ENCODE peak calls at places on chromosomes 12 and 14, in nine cellular contexts. One of them, this sample, is unnamed.

GRCh38 chr12:64088431-64089349 is 133.4 kb downstream of the KICS2 start:
- DNase-seq in cardiac fibroblast: peak; percentile 95
- DNase-seq in endothelial cell: peak; percentile 27
- DNase-seq in AG10803: peak; percentile 94
- DNase-seq in astrocyte of the spinal cord: peak; percentile 93
- DNase-seq in uterus: peak; percentile 65
- DNase-seq in RWPE1: peak; percentile 91
- DNase-seq in OCI-LY7: no peak
- DNase-seq in tibial artery: peak; percentile 74
- DNase-seq in this sample: no peak

GRCh38 chr14:30085943-30086342 is 158.3 kb upstream of the PRKD1 start:
- DNase-seq in uterus: no peak
- DNase-seq in AG10803: no peak
- DNase-seq in tibial artery: no peak
- DNase-seq in cardiac fibroblast: no peak
- DNase-seq in astrocyte of the spinal cord: no peak
- DNase-seq in RWPE1: no peak
- DNase-seq in endothelial cell: no peak
- DNase-seq in OCI-LY7: no peak
- DNase-seq in this sample: no peak

GRCh38 chr14:91354979-91355685 is 62.5 kb downstream of the CCDC88C start:
- DNase-seq in OCI-LY7: peak; percentile 78
- DNase-seq in RWPE1: no peak
- DNase-seq in cardiac fibroblast: no peak
- DNase-seq in uterus: no peak
- DNase-seq in astrocyte of the spinal cord: no peak
- DNase-seq in endothelial cell: peak; percentile 71
- DNase-seq in tibial artery: no peak
- DNase-seq in AG10803: no peak
- DNase-seq in this sample: peak; percentile 64

GRCh38 chr12:128079-128478 is 61.5 kb downstream of the IQSEC3 start:
- DNase-seq in tibial artery: no peak
- DNase-seq in endothelial cell: no peak
- DNase-seq in cardiac fibroblast: no peak
- DNase-seq in uterus: no peak
- DNase-seq in astrocyte of the spinal cord: no peak
- DNase-seq in OCI-LY7: peak; percentile 77
- DNase-seq in AG10803: no peak
- DNase-seq in RWPE1: no peak
- DNase-seq in this sample: no peak

GRCh38 chr14:23123419-23123818 is 4.4 kb upstream of the CEBPE start:
- DNase-seq in uterus: peak; percentile 56
- DNase-seq in tibial artery: peak; percentile 80
- DNase-seq in AG10803: peak; percentile 73
- DNase-seq in RWPE1: peak; percentile 31
- DNase-seq in cardiac fibroblast: peak; percentile 34
- DNase-seq in endothelial cell: no peak
- DNase-seq in OCI-LY7: no peak
- DNase-seq in astrocyte of the spinal cord: no peak
- DNase-seq in this sample: no peak

GRCh38 chr12:56724660-56724988 is 475 bp downstream of the NACA start:
- DNase-seq in AG10803: peak; percentile 6
- DNase-seq in OCI-LY7: no peak
- DNase-seq in cardiac fibroblast: no peak
- DNase-seq in tibial artery: no peak
- DNase-seq in astrocyte of the spinal cord: no peak
- DNase-seq in endothelial cell: no peak
- DNase-seq in RWPE1: peak; percentile 32
- DNase-seq in uterus: no peak
- DNase-seq in this sample: no peak

GRCh38 chr12:127479256-127479655 is 787.7 kb upstream of the TMEM132C start:
- DNase-seq in endothelial cell: no peak
- DNase-seq in cardiac fibroblast: peak; percentile 0
- DNase-seq in tibial artery: no peak
- DNase-seq in RWPE1: no peak
- DNase-seq in uterus: no peak
- DNase-seq in astrocyte of the spinal cord: peak; percentile 7
- DNase-seq in AG10803: peak; percentile 55
- DNase-seq in OCI-LY7: no peak
- DNase-seq in this sample: no peak

GRCh38 chr12:52139579-52140062 is 52.2 kb downstream of the KRT80 start:
- DNase-seq in cardiac fibroblast: no peak
- DNase-seq in RWPE1: peak; percentile 91
- DNase-seq in AG10803: no peak
- DNase-seq in endothelial cell: peak; percentile 53
- DNase-seq in OCI-LY7: peak; percentile 45
- DNase-seq in astrocyte of the spinal cord: no peak
- DNase-seq in tibial artery: no peak
- DNase-seq in uterus: no peak
- DNase-seq in this sample: no peak

GRCh38 chr14:67622675-67623074 is 3.0 kb downstream of the ARG2 start:
- DNase-seq in cardiac fibroblast: peak; percentile 90
- DNase-seq in uterus: peak; percentile 56
- DNase-seq in AG10803: peak; percentile 71
- DNase-seq in tibial artery: peak; percentile 69
- DNase-seq in endothelial cell: peak; percentile 54
- DNase-seq in OCI-LY7: peak; percentile 35
- DNase-seq in RWPE1: peak; percentile 36
- DNase-seq in astrocyte of the spinal cord: peak; percentile 90
- DNase-seq in this sample: no peak

GRCh38 chr12:52235822-52236291 is 2.8 kb downstream of the KRT7 start:
- DNase-seq in tibial artery: peak; percentile 28
- DNase-seq in uterus: no peak
- DNase-seq in astrocyte of the spinal cord: no peak
- DNase-seq in endothelial cell: no peak
- DNase-seq in RWPE1: peak; percentile 1
- DNase-seq in AG10803: no peak
- DNase-seq in cardiac fibroblast: no peak
- DNase-seq in OCI-LY7: no peak
- DNase-seq in this sample: peak; percentile 10

GRCh38 chr14:75884198-75884611 is 97.6 kb downstream of the TGFB3 start:
- DNase-seq in uterus: no peak
- DNase-seq in OCI-LY7: no peak
- DNase-seq in AG10803: peak; percentile 92
- DNase-seq in tibial artery: no peak
- DNase-seq in astrocyte of the spinal cord: peak; percentile 92
- DNase-seq in RWPE1: no peak
- DNase-seq in cardiac fibroblast: peak; percentile 97
- DNase-seq in endothelial cell: peak; percentile 8
- DNase-seq in this sample: no peak

GRCh38 chr12:48078901-48079300 is 27.0 kb downstream of the SENP1 start:
- DNase-seq in uterus: no peak
- DNase-seq in RWPE1: peak; percentile 14
- DNase-seq in tibial artery: no peak
- DNase-seq in AG10803: peak; percentile 70
- DNase-seq in OCI-LY7: no peak
- DNase-seq in cardiac fibroblast: peak; percentile 69
- DNase-seq in astrocyte of the spinal cord: peak; percentile 6
- DNase-seq in endothelial cell: no peak
- DNase-seq in this sample: no peak

GRCh38 chr14:90828642-90829487 is 12.6 kb upstream of the TTC7B start:
- DNase-seq in astrocyte of the spinal cord: no peak
- DNase-seq in cardiac fibroblast: no peak
- DNase-seq in RWPE1: no peak
- DNase-seq in endothelial cell: no peak
- DNase-seq in tibial artery: no peak
- DNase-seq in uterus: peak; percentile 32
- DNase-seq in AG10803: no peak
- DNase-seq in OCI-LY7: no peak
- DNase-seq in this sample: peak; percentile 77

GRCh38 chr12:55034218-55034617 is 14.4 kb downstream of the NEUROD4 start:
- DNase-seq in AG10803: no peak
- DNase-seq in endothelial cell: no peak
- DNase-seq in cardiac fibroblast: no peak
- DNase-seq in OCI-LY7: no peak
- DNase-seq in RWPE1: no peak
- DNase-seq in uterus: no peak
- DNase-seq in astrocyte of the spinal cord: no peak
- DNase-seq in tibial artery: no peak
- DNase-seq in this sample: no peak

GRCh38 chr12:52884526-52885293 is 20.2 kb downstream of the KRT8 start:
- DNase-seq in astrocyte of the spinal cord: peak; percentile 36
- DNase-seq in endothelial cell: peak; percentile 89
- DNase-seq in RWPE1: peak; percentile 69
- DNase-seq in cardiac fibroblast: peak; percentile 64
- DNase-seq in OCI-LY7: peak; percentile 66
- DNase-seq in tibial artery: peak; percentile 84
- DNase-seq in uterus: peak; percentile 72
- DNase-seq in AG10803: peak; percentile 34
- DNase-seq in this sample: peak; percentile 83

GRCh38 chr14:60204104-60204842 is 39.1 kb upstream of the DHRS7 start:
- DNase-seq in endothelial cell: no peak
- DNase-seq in uterus: no peak
- DNase-seq in cardiac fibroblast: no peak
- DNase-seq in OCI-LY7: peak; percentile 94
- DNase-seq in tibial artery: no peak
- DNase-seq in RWPE1: no peak
- DNase-seq in astrocyte of the spinal cord: no peak
- DNase-seq in AG10803: no peak
- DNase-seq in this sample: no peak

DNA sequence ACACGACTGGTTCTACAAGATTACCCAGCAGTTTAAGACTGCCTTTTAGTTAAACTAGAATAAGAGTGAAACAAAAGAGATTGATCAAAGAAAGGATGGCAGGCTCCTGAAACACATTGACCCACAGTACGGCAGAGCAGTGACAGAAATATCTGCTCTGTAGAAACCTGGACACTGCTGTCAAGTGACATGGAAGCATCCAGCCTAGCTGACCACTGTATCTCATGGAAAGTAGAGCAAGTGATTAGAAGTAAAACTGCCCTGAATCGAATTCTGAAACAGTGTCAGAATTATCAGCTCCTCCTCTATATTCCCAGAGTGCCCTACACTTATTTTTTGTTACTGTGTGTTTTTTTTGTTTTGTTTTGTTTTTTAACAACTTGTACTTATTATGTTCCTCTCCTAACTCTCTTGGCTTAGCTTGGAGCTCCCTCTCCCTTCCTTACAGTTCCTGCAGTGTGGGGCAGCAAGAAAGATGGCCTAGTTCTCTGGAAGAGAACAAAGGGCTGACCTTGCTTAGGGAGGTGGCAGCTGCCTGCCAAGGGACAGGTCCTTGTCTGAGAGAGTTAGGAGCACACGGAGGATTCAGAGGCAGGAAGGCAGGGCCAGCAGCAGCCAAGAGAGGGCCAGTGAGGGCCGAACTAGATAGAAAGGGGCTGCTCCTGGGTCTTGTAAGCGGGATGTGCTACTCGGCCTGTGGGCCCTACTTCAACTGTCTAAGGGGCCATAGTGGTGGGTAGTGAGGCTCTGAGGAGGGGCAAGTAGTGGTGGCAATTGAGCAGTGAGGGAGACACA is 97.2 kb downstream of the PTPRR start:
- DNase-seq in RWPE1: no peak
- DNase-seq in AG10803: no peak
- DNase-seq in uterus: no peak
- DNase-seq in tibial artery: no peak
- DNase-seq in cardiac fibroblast: no peak
- DNase-seq in endothelial cell: no peak
- DNase-seq in OCI-LY7: no peak
- DNase-seq in astrocyte of the spinal cord: no peak
- DNase-seq in this sample: no peak
- TF ChIP-seq CTCF in RWPE1: no peak
- TF ChIP-seq CTCF in AG10803: no peak
- TF ChIP-seq CTCF in uterus: no peak
- TF ChIP-seq CTCF in tibial artery: no peak
- TF ChIP-seq CTCF in cardiac fibroblast: peak; percentile 3
- TF ChIP-seq CTCF in endothelial cell: no peak
- TF ChIP-seq CTCF in OCI-LY7: no peak
- TF ChIP-seq CTCF in astrocyte of the spinal cord: no peak
- TF ChIP-seq CTCF in this sample: no peak

GRCh38 chr12:6204533-6205143 is 4.4 kb downstream of the CD9 start:
- DNase-seq in uterus: no peak
- DNase-seq in RWPE1: no peak
- DNase-seq in cardiac fibroblast: peak; percentile 46
- DNase-seq in endothelial cell: no peak
- DNase-seq in OCI-LY7: peak; percentile 29
- DNase-seq in AG10803: no peak
- DNase-seq in tibial artery: no peak
- DNase-seq in astrocyte of the spinal cord: no peak
- DNase-seq in this sample: no peak
- TF ChIP-seq CTCF in uterus: no peak
- TF ChIP-seq CTCF in RWPE1: no peak
- TF ChIP-seq CTCF in cardiac fibroblast: no peak
- TF ChIP-seq CTCF in endothelial cell: no peak
- TF ChIP-seq CTCF in OCI-LY7: peak; percentile 17
- TF ChIP-seq CTCF in AG10803: no peak
- TF ChIP-seq CTCF in tibial artery: no peak
- TF ChIP-seq CTCF in astrocyte of the spinal cord: no peak
- TF ChIP-seq CTCF in this sample: no peak

GRCh38 chr14:80572666-80573065 is 361.4 kb upstream of the DIO2 start:
- DNase-seq in astrocyte of the spinal cord: no peak
- DNase-seq in uterus: no peak
- DNase-seq in tibial artery: no peak
- DNase-seq in AG10803: no peak
- DNase-seq in endothelial cell: no peak
- DNase-seq in RWPE1: no peak
- DNase-seq in cardiac fibroblast: no peak
- DNase-seq in OCI-LY7: no peak
- DNase-seq in this sample: no peak
- TF ChIP-seq CTCF in astrocyte of the spinal cord: no peak
- TF ChIP-seq CTCF in uterus: no peak
- TF ChIP-seq CTCF in tibial artery: no peak
- TF ChIP-seq CTCF in AG10803: no peak
- TF ChIP-seq CTCF in endothelial cell: peak; percentile 45
- TF ChIP-seq CTCF in RWPE1: no peak
- TF ChIP-seq CTCF in cardiac fibroblast: no peak
- TF ChIP-seq CTCF in OCI-LY7: no peak
- TF ChIP-seq CTCF in this sample: no peak

DNA sequence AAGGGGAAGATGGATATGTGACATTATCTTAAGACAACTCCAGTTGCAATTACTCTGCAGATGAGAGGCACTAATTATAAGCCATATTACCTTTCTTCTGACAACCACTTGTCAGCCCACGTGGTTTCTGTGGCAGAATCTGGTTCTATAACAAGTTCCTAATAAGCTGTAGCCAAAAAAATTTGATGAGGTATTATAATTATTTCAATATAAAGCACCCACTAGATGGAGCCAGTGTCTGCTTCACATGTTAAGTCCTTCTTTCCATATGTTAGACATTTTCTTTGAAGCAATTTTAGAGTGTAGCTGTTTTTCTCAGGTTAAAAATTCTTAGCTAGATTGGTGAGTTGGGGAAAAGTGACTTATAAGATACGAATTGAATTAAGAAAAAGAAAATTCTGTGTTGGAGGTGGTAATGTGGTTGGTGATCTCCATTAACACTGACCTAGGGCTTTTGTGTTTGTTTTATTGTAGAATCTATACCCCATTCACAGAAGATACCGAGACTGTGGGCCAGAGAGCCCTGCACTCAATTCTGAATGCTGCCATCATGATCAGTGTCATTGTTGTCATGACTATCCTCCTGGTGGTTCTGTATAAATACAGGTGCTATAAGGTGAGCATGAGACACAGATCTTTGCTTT is 36.9 kb downstream of the PSEN1 start:
- DNase-seq in uterus: no peak
- DNase-seq in AG10803: peak; percentile 61
- DNase-seq in cardiac fibroblast: peak; percentile 81
- DNase-seq in astrocyte of the spinal cord: peak; percentile 68
- DNase-seq in tibial artery: no peak
- DNase-seq in RWPE1: peak; percentile 27
- DNase-seq in OCI-LY7: peak; percentile 72
- DNase-seq in endothelial cell: no peak
- DNase-seq in this sample: peak; percentile 50
- TF ChIP-seq CTCF in uterus: peak; percentile 54
- TF ChIP-seq CTCF in AG10803: peak; percentile 63
- TF ChIP-seq CTCF in cardiac fibroblast: peak; percentile 49
- TF ChIP-seq CTCF in astrocyte of the spinal cord: peak; percentile 46
- TF ChIP-seq CTCF in tibial artery: peak; percentile 30
- TF ChIP-seq CTCF in RWPE1: peak; percentile 65
- TF ChIP-seq CTCF in OCI-LY7: peak; percentile 90
- TF ChIP-seq CTCF in endothelial cell: no peak
- TF ChIP-seq CTCF in this sample: peak; percentile 8

GRCh38 chr14:52272375-52272774 is 4.9 kb downstream of the PTGDR start:
- DNase-seq in cardiac fibroblast: peak; percentile 57
- DNase-seq in astrocyte of the spinal cord: peak; percentile 14
- DNase-seq in OCI-LY7: peak; percentile 45
- DNase-seq in AG10803: peak; percentile 11
- DNase-seq in tibial artery: no peak
- DNase-seq in endothelial cell: peak; percentile 53
- DNase-seq in uterus: no peak
- DNase-seq in RWPE1: no peak
- DNase-seq in this sample: peak; percentile 36
- TF ChIP-seq CTCF in cardiac fibroblast: peak; percentile 54
- TF ChIP-seq CTCF in astrocyte of the spinal cord: peak; percentile 32
- TF ChIP-seq CTCF in OCI-LY7: peak; percentile 65
- TF ChIP-seq CTCF in AG10803: peak; percentile 46
- TF ChIP-seq CTCF in tibial artery: no peak
- TF ChIP-seq CTCF in endothelial cell: no peak
- TF ChIP-seq CTCF in uterus: no peak
- TF ChIP-seq CTCF in RWPE1: no peak
- TF ChIP-seq CTCF in this sample: peak; percentile 29

This sample was measured in GM13976.